ENCODE peak calls at places on chromosomes 1 and 21, in seven cellular contexts. A is heart left ventricle, O is lower lobe of right lung, Q is A673, V is tibial artery, K is AG09309, E is mammary epithelial cell. Y is an unnamed sample.

GRCh38 chr1:36755313-36756230 is 272.9 kb upstream of the CSF3R start:
- DNase-seq in O (no peak), E (no peak), V (no peak), A (no peak), K (no peak), Q (no peak), Y (no peak)

GRCh38 chr1:83819436-83819835 is 179.5 kb downstream of the TTLL7 start:
- DNase-seq in V (no peak), K (no peak), A (no peak), E (no peak), Q (no peak), O (no peak), Y (no peak)

GRCh38 chr1:16163882-16164820 is 8.3 kb upstream of the EPHA2 start:
- DNase-seq in O (no peak), Q (peak; percentile 74), E (peak; percentile 93), K (peak; percentile 82), A (no peak), V (no peak), Y (no peak)

GRCh38 chr1:222019029-222019428 is 277.1 kb upstream of the DUSP10 start:
- DNase-seq in K (no peak), Q (no peak), V (no peak), A (no peak), E (no peak), O (no peak), Y (no peak)

GRCh38 chr1:47650205-47650604 is 212.4 kb downstream of the FOXD2 start:
- DNase-seq in V (peak; percentile 19), K (no peak), E (peak; percentile 97), A (no peak), O (peak; percentile 77), Q (peak; percentile 50), Y (no peak)

GRCh38 chr21:32562426-32562825 is 22.9 kb downstream of the TCP10L start:
- DNase-seq in V (peak; percentile 50), E (no peak), A (peak; percentile 58), O (no peak), K (peak; percentile 72), Q (peak; percentile 72), Y (no peak)

GRCh38 chr21:41142051-41142795 is 25.7 kb upstream of the BACE2 start:
- DNase-seq in Q (no peak), V (no peak), K (peak; percentile 55), E (peak; percentile 92), A (peak; percentile 28), O (no peak), Y (no peak)

GRCh38 chr1:101081496-101082282 is 56.1 kb upstream of the DPH5 start:
- DNase-seq in V (no peak), O (no peak), Q (no peak), K (no peak), A (no peak), E (no peak), Y (peak; percentile 22)

GRCh38 chr1:155125511-155125945 is 2.1 kb upstream of the EFNA1 start:
- DNase-seq in E (peak; percentile 93), V (no peak), O (no peak), Q (no peak), K (no peak), A (no peak), Y (no peak)

GRCh38 chr1:48761986-48762385 is 14.7 kb downstream of the BEND5 start:
- DNase-seq in Q (no peak), E (no peak), K (no peak), A (no peak), O (no peak), V (no peak), Y (no peak)

GRCh38 chr21:34745557-34746255 is 76.9 kb downstream of the CLIC6 start:
- DNase-seq in E (peak; percentile 63), Q (peak; percentile 93), A (peak; percentile 63), O (peak; percentile 80), K (peak; percentile 59), V (peak; percentile 64), Y (peak; percentile 69)

GRCh38 chr1:236890152-236891056 is 95.3 kb downstream of the MTR start:
- DNase-seq in V (no peak), O (no peak), Q (no peak), E (no peak), K (no peak), A (peak; percentile 50), Y (no peak)

GRCh38 chr1:151705739-151706463 is 10.7 kb downstream of the CELF3 start:
- DNase-seq in E (no peak), K (no peak), A (no peak), V (no peak), O (no peak), Q (no peak), Y (no peak)

GRCh38 chr1:234154320-234155251 is 218.7 kb upstream of the COA6 start:
- DNase-seq in V (no peak), E (peak; percentile 73), O (no peak), A (no peak), Q (peak; percentile 90), K (peak; percentile 40), Y (peak; percentile 47)

GRCh38 chr1:212858461-212859265 is 588 bp downstream of the FLVCR1 start:
- DNase-seq in E (peak; percentile 48), O (peak; percentile 59), V (no peak), K (no peak), A (peak; percentile 28), Q (peak; percentile 23), Y (peak; percentile 56)

GRCh38 chr1:201096977-201097856 is 15.0 kb downstream of the CACNA1S start:
- DNase-seq in K (no peak), E (no peak), A (no peak), O (no peak), Q (no peak), V (no peak), Y (no peak)

GRCh38 chr1:168365719-168366474 is 85.2 kb downstream of the TBX19 start:
- DNase-seq in Q (no peak), V (no peak), E (no peak), O (no peak), A (no peak), K (no peak), Y (no peak)

GRCh38 chr1:4172659-4173599 is 272.9 kb upstream of the C1orf174 start:
- DNase-seq in K (no peak), E (no peak), O (no peak), V (no peak), Q (peak; percentile 11), A (no peak), Y (peak; percentile 14)

GRCh38 chr1:56389813-56390539 is 189.4 kb downstream of the PLPP3 start:
- DNase-seq in O (no peak), A (no peak), K (no peak), E (no peak), Q (peak; percentile 22), V (no peak), Y (no peak)

GRCh38 chr1:226019550-226019949 is 20.4 kb upstream of the SDE2 start:
- DNase-seq in V (no peak), E (no peak), A (no peak), K (no peak), O (no peak), Q (no peak), Y (no peak)

GRCh38 chr1:244952940-244953339 is 88.6 kb upstream of the HNRNPU start:
- DNase-seq in K (no peak), A (no peak), V (no peak), E (peak; percentile 47), O (no peak), Q (no peak), Y (peak; percentile 56)

GRCh38 chr1:31839662-31840343 is 24.0 kb upstream of the SPOCD1 start:
- DNase-seq in E (no peak), V (no peak), K (no peak), A (no peak), Q (no peak), O (no peak), Y (no peak)

GRCh38 chr1:206655471-206655882 is 20.1 kb downstream of the DYRK3 start:
- DNase-seq in Q (no peak), O (no peak), K (no peak), A (peak; percentile 46), E (no peak), V (no peak), Y (no peak)

GRCh38 chr1:86394416-86394815 is 1.7 kb downstream of the ODF2L start:
- DNase-seq in V (no peak), E (peak; percentile 27), A (no peak), Q (no peak), K (no peak), O (no peak), Y (no peak)

GRCh38 chr1:86396503-86396900 is 379 bp upstream of the ODF2L start:
- DNase-seq in O (no peak), V (no peak), K (no peak), Q (no peak), A (no peak), E (no peak), Y (no peak)

GRCh38 chr1:86395771-86396502 is at the start of gene ODF2L:
- DNase-seq in O (peak; percentile 94), Q (peak; percentile 90), E (peak; percentile 85), A (peak; percentile 90), V (peak; percentile 92), K (no peak), Y (peak; percentile 83)
- TF ChIP-seq CTCF in O (no peak), Q (no peak), E (no peak), A (no peak), V (no peak), K (no peak), Y (no peak)

DNA sequence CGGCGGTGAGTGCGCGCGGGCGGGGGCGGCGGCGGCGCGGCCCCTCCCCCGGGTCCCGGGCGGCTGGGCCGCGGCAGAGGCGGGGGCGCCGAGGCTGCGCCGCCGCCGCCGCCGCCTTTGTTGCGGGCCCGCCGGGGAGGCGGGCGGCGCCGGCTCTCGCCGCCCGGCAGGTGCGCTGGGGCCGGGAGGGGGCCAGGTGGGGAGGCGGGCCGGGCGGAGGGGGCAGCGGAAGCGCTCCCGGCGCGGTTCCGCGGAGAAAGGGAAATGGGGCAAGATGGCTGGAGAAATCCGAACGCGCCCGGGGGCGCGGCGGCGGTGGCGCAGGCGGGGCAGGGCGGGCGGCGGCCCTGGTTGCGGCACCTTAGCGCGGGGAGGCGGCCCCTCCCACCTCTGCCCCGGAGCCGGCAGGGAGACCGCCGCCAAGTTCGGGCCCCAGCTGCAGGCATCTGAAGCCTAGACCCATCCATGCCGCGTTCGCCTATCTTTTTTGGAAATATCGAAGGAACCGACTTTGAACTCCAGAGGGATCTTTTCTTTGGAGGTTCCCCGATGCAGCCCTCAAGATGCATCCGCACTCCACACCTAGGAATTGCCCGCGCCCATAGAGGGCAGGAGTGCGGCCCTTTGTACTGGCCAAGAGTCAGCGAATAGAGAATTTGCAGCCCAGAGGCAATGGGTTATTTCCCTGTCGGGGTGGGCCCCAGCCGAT is 479 bp downstream of the POGK start:
- DNase-seq in Q (peak; percentile 59), K (no peak), V (peak; percentile 45), E (peak; percentile 42), O (peak; percentile 80), A (peak; percentile 65), Y (peak; percentile 45)
- TF ChIP-seq CTCF in Q (no peak), K (peak; percentile 12), V (no peak), E (peak; percentile 45), O (peak; percentile 29), A (peak; percentile 28), Y (no peak)

GRCh38 chr1:66445492-66446181 is 88.3 kb upstream of the SGIP1 start:
- DNase-seq in Q (no peak), A (peak; percentile 35), E (no peak), K (no peak), V (no peak), O (peak; percentile 47), Y (peak; percentile 58)
- TF ChIP-seq CTCF in Q (no peak), A (no peak), E (no peak), K (no peak), V (no peak), O (no peak), Y (no peak)

DNA sequence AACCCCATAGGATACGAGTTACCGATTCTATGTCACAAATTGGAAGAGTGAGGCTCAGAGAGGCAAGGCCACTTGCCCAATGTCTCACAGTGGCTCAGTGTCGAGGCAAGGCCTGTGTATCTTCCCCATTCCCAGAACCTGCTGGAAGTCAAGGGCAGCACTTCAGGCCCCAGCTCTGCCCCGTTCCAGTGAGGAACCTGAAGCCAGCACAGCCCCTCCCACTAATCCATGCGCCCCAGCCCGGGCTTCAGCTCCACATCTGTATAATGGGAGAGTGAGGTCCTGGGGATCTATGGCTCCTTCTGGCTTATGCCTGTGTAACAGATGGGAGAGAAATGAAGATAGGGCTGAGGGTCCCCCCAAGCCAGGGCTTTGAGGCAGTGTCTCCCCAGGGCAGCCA is 56.3 kb downstream of the CASZ1 start:
- DNase-seq in V (no peak), E (no peak), K (no peak), O (no peak), A (no peak), Q (no peak), Y (no peak)
- TF ChIP-seq CTCF in V (no peak), E (no peak), K (no peak), O (no peak), A (no peak), Q (no peak), Y (no peak)

Y was measured in GM20000.